ENCODE peak calls at places on chromosome 18, in four cellular contexts. One of them, this sample, is unnamed.
A peak's percentile ranks its signal among the peaks of the same experiment; 100 is the strongest.

GRCh38 chr18:55351980-55352714 is 235.8 kb downstream of the TCF4 start:
- DNase-seq in stomach: no peak
- DNase-seq in Peyer's patch: no peak
- DNase-seq in pancreas: no peak
- DNase-seq in this sample: no peak

GRCh38 chr18:22882084-22882483 is 51.0 kb upstream of the RBBP8 start:
- DNase-seq in Peyer's patch: no peak
- DNase-seq in stomach: no peak
- DNase-seq in pancreas: no peak
- DNase-seq in this sample: no peak

GRCh38 chr18:48848641-48849143 is 102.1 kb downstream of the SMAD7 start:
- DNase-seq in Peyer's patch: no peak
- DNase-seq in stomach: no peak
- DNase-seq in pancreas: no peak
- DNase-seq in this sample: no peak

GRCh38 chr18:3664563-3665178 is 214.7 kb downstream of the TGIF1 start:
- DNase-seq in Peyer's patch: no peak
- DNase-seq in stomach: no peak
- DNase-seq in pancreas: no peak
- DNase-seq in this sample: no peak

GRCh38 chr18:31280502-31280901 is 37.5 kb upstream of the DSG1 start:
- DNase-seq in stomach: no peak
- DNase-seq in Peyer's patch: no peak
- DNase-seq in pancreas: no peak
- DNase-seq in this sample: no peak

GRCh38 chr18:60975419-60975818 is 357.8 kb upstream of the CDH20 start:
- DNase-seq in stomach: no peak
- DNase-seq in pancreas: no peak
- DNase-seq in Peyer's patch: no peak
- DNase-seq in this sample: no peak

GRCh38 chr18:59272971-59273935 is at the start of gene RAX:
- DNase-seq in pancreas: no peak
- DNase-seq in stomach: no peak
- DNase-seq in Peyer's patch: no peak
- DNase-seq in this sample: no peak

GRCh38 chr18:267380-267687 is 513 bp downstream of the THOC1 start:
- DNase-seq in Peyer's patch: no peak
- DNase-seq in stomach: no peak
- DNase-seq in pancreas: no peak
- DNase-seq in this sample: no peak

GRCh38 chr18:55327454-55327853 is 260.5 kb downstream of the TCF4 start:
- DNase-seq in stomach: no peak
- DNase-seq in Peyer's patch: no peak
- DNase-seq in pancreas: no peak
- DNase-seq in this sample: no peak

GRCh38 chr18:75393721-75394120 is 33.8 kb downstream of the SMIM21 start:
- DNase-seq in pancreas: no peak
- DNase-seq in stomach: no peak
- DNase-seq in Peyer's patch: no peak
- DNase-seq in this sample: no peak

GRCh38 chr18:79062806-79063205 is 6.4 kb upstream of the ATP9B start:
- DNase-seq in pancreas: no peak
- DNase-seq in stomach: peak; percentile 56
- DNase-seq in Peyer's patch: no peak
- DNase-seq in this sample: no peak

GRCh38 chr18:56124186-56124585 is 514.2 kb downstream of the TXNL1 start:
- DNase-seq in Peyer's patch: no peak
- DNase-seq in stomach: no peak
- DNase-seq in pancreas: no peak
- DNase-seq in this sample: no peak

GRCh38 chr18:51621103-51621969 is 423.9 kb upstream of the MEX3C start:
- DNase-seq in Peyer's patch: peak; percentile 60
- DNase-seq in stomach: peak; percentile 41
- DNase-seq in pancreas: peak; percentile 26
- DNase-seq in this sample: no peak
- TF ChIP-seq CTCF in Peyer's patch: peak; percentile 34
- TF ChIP-seq CTCF in stomach: peak; percentile 42
- TF ChIP-seq CTCF in pancreas: peak; percentile 60
- TF ChIP-seq CTCF in this sample: peak; percentile 79

GRCh38 chr18:9824474-9824832 is 61.3 kb upstream of the TXNDC2 start:
- DNase-seq in stomach: no peak
- DNase-seq in pancreas: no peak
- DNase-seq in Peyer's patch: no peak
- DNase-seq in this sample: peak; percentile 75
- H3K4me1 ChIP-seq in stomach: peaks cover 43% of the 10 kb centered on the region
- H3K4me1 ChIP-seq in pancreas: peaks cover 15% of the 10 kb centered on the region
- H3K4me1 ChIP-seq in Peyer's patch: peaks cover 31% of the 10 kb centered on the region
- H3K4me1 ChIP-seq in this sample: no peaks in the 10 kb centered on the region

DNA sequence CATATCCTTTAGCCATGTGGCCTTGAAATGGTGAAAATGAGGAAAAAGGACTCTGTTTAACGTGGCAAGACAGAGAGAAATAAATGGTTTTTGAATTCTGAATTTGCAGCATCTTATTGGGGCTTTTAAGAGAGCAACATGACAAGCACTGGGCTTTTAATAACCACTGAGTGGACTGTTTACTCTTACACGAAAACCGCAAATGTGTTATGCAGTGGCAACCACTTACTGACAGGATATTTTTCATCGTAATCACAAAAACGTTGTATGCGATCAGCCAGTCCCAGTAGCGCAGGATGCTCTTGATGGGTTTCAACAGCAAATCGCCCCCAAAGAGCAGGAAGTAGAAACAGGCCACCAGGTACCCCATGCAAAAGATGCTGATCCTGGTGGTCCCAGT is 226.6 kb downstream of the NAPG start:
- DNase-seq in stomach: no peak
- DNase-seq in Peyer's patch: no peak
- DNase-seq in pancreas: no peak
- DNase-seq in this sample: no peak
- H3K27ac ChIP-seq in stomach: no peak overlapping the region
- H3K27ac ChIP-seq in Peyer's patch: no peak overlapping the region
- H3K27ac ChIP-seq in pancreas: no peak overlapping the region
- H3K27ac ChIP-seq in this sample: no peak overlapping the region

DNA sequence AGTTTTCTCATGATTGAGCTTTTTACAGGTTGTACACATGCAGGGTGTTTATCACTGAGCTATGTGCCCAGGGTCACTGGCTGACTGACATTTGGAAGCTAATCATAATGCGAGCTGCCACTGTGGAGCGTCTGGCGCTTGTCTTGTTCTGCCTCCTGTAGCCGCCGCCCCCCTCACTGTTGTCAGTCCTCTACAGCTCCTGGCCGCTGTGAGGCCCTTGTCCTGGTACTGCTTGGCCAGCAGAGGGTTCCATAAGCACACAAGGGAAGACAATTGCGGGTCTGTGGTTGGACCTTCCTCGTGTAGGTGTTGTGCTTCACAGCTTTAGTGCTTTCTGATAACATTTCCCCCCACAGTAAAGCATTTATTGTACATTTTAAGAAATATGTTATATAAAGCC is 105.6 kb upstream of the LDLRAD4 start:
- DNase-seq in stomach: peak; percentile 55
- DNase-seq in pancreas: peak; percentile 28
- DNase-seq in Peyer's patch: peak; percentile 67
- DNase-seq in this sample: peak; percentile 68
- TF ChIP-seq CTCF in stomach: peak; percentile 32
- TF ChIP-seq CTCF in pancreas: peak; percentile 19
- TF ChIP-seq CTCF in Peyer's patch: peak; percentile 42
- TF ChIP-seq CTCF in this sample: peak; percentile 69

GRCh38 chr18:44791520-44791919 is 110.8 kb downstream of the SETBP1 start:
- DNase-seq in pancreas: no peak
- DNase-seq in stomach: no peak
- DNase-seq in Peyer's patch: no peak
- DNase-seq in this sample: no peak
- H3K4me1 ChIP-seq in pancreas: peaks cover 36% of the 10 kb centered on the region
- H3K4me1 ChIP-seq in stomach: peaks cover 66% of the 10 kb centered on the region
- H3K4me1 ChIP-seq in Peyer's patch: peaks cover 9% of the 10 kb centered on the region
- H3K4me1 ChIP-seq in this sample: no peaks in the 10 kb centered on the region

DNA sequence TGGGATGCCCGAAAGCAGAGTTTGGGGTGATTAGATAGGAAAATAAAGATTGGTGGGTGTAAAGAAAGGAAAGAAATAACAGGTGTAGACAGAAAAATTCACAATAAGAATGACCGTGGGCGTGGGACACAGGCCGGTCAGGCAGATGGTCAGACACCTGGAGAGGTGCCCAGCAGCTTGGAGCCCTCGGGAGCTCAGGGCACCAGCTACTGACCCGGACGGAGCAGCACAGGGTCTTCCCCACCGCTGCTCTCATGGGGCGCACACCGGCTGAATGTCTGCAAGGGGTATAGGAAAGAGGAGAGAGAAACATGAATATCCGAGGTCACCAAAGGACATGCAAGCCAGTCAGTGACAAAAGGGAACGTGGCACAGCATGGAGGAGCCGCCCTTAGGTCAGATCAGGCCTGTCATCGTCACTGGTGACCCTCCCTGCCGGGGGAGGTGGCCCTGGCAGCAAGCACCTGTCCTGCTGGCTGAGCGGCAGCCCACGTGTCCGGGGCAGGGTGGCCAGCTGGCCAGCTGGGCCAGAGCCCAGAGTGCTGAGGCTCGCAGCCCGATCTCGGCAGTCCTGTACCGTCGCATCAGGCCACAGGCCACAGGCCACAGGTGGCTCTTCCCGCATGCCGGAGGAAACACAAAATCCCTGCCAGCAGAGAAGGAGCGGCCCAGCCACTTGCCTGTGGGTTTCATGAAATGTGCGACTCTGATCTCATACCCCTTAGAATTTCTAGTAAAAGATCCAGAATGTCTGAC is 112.0 kb upstream of the NDUFV2 start:
- DNase-seq in pancreas: peak; percentile 86
- DNase-seq in stomach: peak; percentile 64
- DNase-seq in Peyer's patch: no peak
- DNase-seq in this sample: no peak
- H3K27ac ChIP-seq in pancreas: no peak overlapping the region
- H3K27ac ChIP-seq in stomach: no peak overlapping the region
- H3K27ac ChIP-seq in Peyer's patch: no peak overlapping the region
- H3K27ac ChIP-seq in this sample: no peak overlapping the region